ENCODE peak calls at places on chromosomes 5 and 9, in seven cellular contexts. W is NCI-H226, C is COR-L47, A is occipital lobe, J is lower lobe of right lung, L is stomach, I is stromal cell of bone marrow. Y is an unnamed sample.

GRCh38 chr5:16548115-16548514 is 68.7 kb downstream of the RETREG1 start:
- DNase-seq in W (no peak), C (no peak), A (no peak), J (no peak), L (peak), I (no peak), Y (peak)

GRCh38 chr5:176629853-176630680 is at the start of the genes EIF4E1B and SNCB:
- DNase-seq in W (no peak), C (peak), A (peak), J (no peak), L (no peak), I (no peak), Y (no peak)

GRCh38 chr9:79692857-79693571 is 121.2 kb downstream of the TLE4 start:
- DNase-seq in W (no peak), C (no peak), A (no peak), J (no peak), L (no peak), I (no peak), Y (no peak)

GRCh38 chr5:93246093-93246855 is 334.7 kb downstream of the NR2F1-AS1 start:
- DNase-seq in W (no peak), C (peak), A (no peak), J (no peak), L (no peak), I (no peak), Y (no peak)

GRCh38 chr5:167241436-167242067 is 1049.9 kb upstream of the WWC1 start:
- DNase-seq in W (no peak), C (no peak), A (no peak), J (no peak), L (no peak), I (no peak), Y (no peak)

GRCh38 chr5:120199559-120199958 is 264.5 kb upstream of the PRR16 start:
- DNase-seq in W (no peak), C (no peak), A (no peak), J (no peak), L (no peak), I (no peak), Y (no peak)

GRCh38 chr5:103211858-103212500 is 46.6 kb upstream of the MACIR start:
- DNase-seq in W (no peak), C (no peak), A (no peak), J (no peak), L (no peak), I (no peak), Y (no peak)

GRCh38 chr9:13378171-13378570 is 98.7 kb upstream of the MPDZ start:
- DNase-seq in W (peak), C (no peak), A (no peak), J (no peak), L (no peak), I (peak), Y (no peak)

GRCh38 chr5:55960779-55961178 is 34.0 kb downstream of the IL6ST start:
- DNase-seq in W (no peak), C (no peak), A (no peak), J (peak), L (no peak), I (no peak), Y (no peak)

GRCh38 chr9:114919611-114920010 is 10.8 kb downstream of the TNFSF8 start:
- DNase-seq in W (no peak), C (no peak), A (no peak), J (no peak), L (no peak), I (no peak), Y (no peak)

GRCh38 chr5:112146323-112146848 is 272.7 kb downstream of the EPB41L4A start:
- DNase-seq in W (peak), C (no peak), A (no peak), J (no peak), L (no peak), I (peak), Y (no peak)

GRCh38 chr5:97164846-97165245 is 18.2 kb downstream of the RIOK2 start:
- DNase-seq in W (no peak), C (no peak), A (no peak), J (no peak), L (no peak), I (no peak), Y (no peak)

GRCh38 chr5:121273818-121274433 is 577.8 kb upstream of the FTMT start:
- DNase-seq in W (peak), C (peak), A (no peak), J (no peak), L (no peak), I (peak), Y (no peak)

GRCh38 chr9:13898957-13899356 is 415.0 kb downstream of the NFIB start:
- DNase-seq in W (no peak), C (no peak), A (no peak), J (no peak), L (no peak), I (no peak), Y (no peak)